ENCODE peak calls at places on chromosome 17, in nine cellular contexts. One of them, this sample, is unnamed.

GRCh38 chr17:81387235-81388060 is 7.8 kb upstream of the BAHCC1 start:
- DNase-seq in GM04504: peak
- DNase-seq in T-helper 2 cell: no peak
- DNase-seq in breast epithelium: no peak
- DNase-seq in astrocyte of the hippocampus: peak
- DNase-seq in uterus: peak
- DNase-seq in kidney epithelial cell: no peak
- DNase-seq in kidney tubule cell: peak
- DNase-seq in stimulated activated CD4-positive, alpha-beta T cell treated with anti-CD3 and anti-CD28 coated beads, Interleukin-4, amount 100 ng/mL, for 24 hours: peak
- DNase-seq in this sample: no peak

GRCh38 chr17:7293131-7293557 is 1.3 kb downstream of the YBX2 start:
- DNase-seq in GM04504: no peak
- DNase-seq in T-helper 2 cell: no peak
- DNase-seq in breast epithelium: no peak
- DNase-seq in astrocyte of the hippocampus: no peak
- DNase-seq in uterus: no peak
- DNase-seq in kidney epithelial cell: no peak
- DNase-seq in kidney tubule cell: peak
- DNase-seq in stimulated activated CD4-positive, alpha-beta T cell treated with anti-CD3 and anti-CD28 coated beads, Interleukin-4, amount 100 ng/mL, for 24 hours: no peak
- DNase-seq in this sample: no peak

GRCh38 chr17:66724581-66725341 is 110.2 kb upstream of the CACNG5 start:
- DNase-seq in GM04504: peak
- DNase-seq in T-helper 2 cell: no peak
- DNase-seq in breast epithelium: no peak
- DNase-seq in astrocyte of the hippocampus: peak
- DNase-seq in uterus: no peak
- DNase-seq in kidney epithelial cell: no peak
- DNase-seq in kidney tubule cell: no peak
- DNase-seq in stimulated activated CD4-positive, alpha-beta T cell treated with anti-CD3 and anti-CD28 coated beads, Interleukin-4, amount 100 ng/mL, for 24 hours: no peak
- DNase-seq in this sample: peak

GRCh38 chr17:70119961-70120360 is 44.9 kb downstream of the KCNJ16 start:
- DNase-seq in GM04504: no peak
- DNase-seq in T-helper 2 cell: no peak
- DNase-seq in breast epithelium: no peak
- DNase-seq in astrocyte of the hippocampus: no peak
- DNase-seq in uterus: no peak
- DNase-seq in kidney epithelial cell: no peak
- DNase-seq in kidney tubule cell: peak
- DNase-seq in stimulated activated CD4-positive, alpha-beta T cell treated with anti-CD3 and anti-CD28 coated beads, Interleukin-4, amount 100 ng/mL, for 24 hours: no peak
- DNase-seq in this sample: no peak

GRCh38 chr17:64964796-64965195 is 45.5 kb upstream of the LRRC37A3 start:
- DNase-seq in GM04504: no peak
- DNase-seq in T-helper 2 cell: no peak
- DNase-seq in breast epithelium: no peak
- DNase-seq in astrocyte of the hippocampus: peak
- DNase-seq in uterus: no peak
- DNase-seq in kidney epithelial cell: no peak
- DNase-seq in kidney tubule cell: peak
- DNase-seq in stimulated activated CD4-positive, alpha-beta T cell treated with anti-CD3 and anti-CD28 coated beads, Interleukin-4, amount 100 ng/mL, for 24 hours: no peak
- DNase-seq in this sample: no peak

GRCh38 chr17:1713878-1714487 is 3.8 kb upstream of the TLCD2 start:
- DNase-seq in GM04504: no peak
- DNase-seq in T-helper 2 cell: no peak
- DNase-seq in breast epithelium: no peak
- DNase-seq in astrocyte of the hippocampus: peak
- DNase-seq in uterus: peak
- DNase-seq in kidney epithelial cell: no peak
- DNase-seq in kidney tubule cell: peak
- DNase-seq in stimulated activated CD4-positive, alpha-beta T cell treated with anti-CD3 and anti-CD28 coated beads, Interleukin-4, amount 100 ng/mL, for 24 hours: no peak
- DNase-seq in this sample: no peak

GRCh38 chr17:58997756-58998553 is 108.7 kb downstream of the TRIM37 start:
- DNase-seq in GM04504: no peak
- DNase-seq in T-helper 2 cell: no peak
- DNase-seq in breast epithelium: no peak
- DNase-seq in astrocyte of the hippocampus: peak
- DNase-seq in uterus: no peak
- DNase-seq in kidney epithelial cell: no peak
- DNase-seq in kidney tubule cell: peak
- DNase-seq in stimulated activated CD4-positive, alpha-beta T cell treated with anti-CD3 and anti-CD28 coated beads, Interleukin-4, amount 100 ng/mL, for 24 hours: no peak
- DNase-seq in this sample: no peak

GRCh38 chr17:2232244-2232638 is 71.3 kb downstream of the SMG6 start:
- DNase-seq in GM04504: peak
- DNase-seq in T-helper 2 cell: no peak
- DNase-seq in breast epithelium: no peak
- DNase-seq in astrocyte of the hippocampus: peak
- DNase-seq in uterus: no peak
- DNase-seq in kidney epithelial cell: no peak
- DNase-seq in kidney tubule cell: peak
- DNase-seq in stimulated activated CD4-positive, alpha-beta T cell treated with anti-CD3 and anti-CD28 coated beads, Interleukin-4, amount 100 ng/mL, for 24 hours: no peak
- DNase-seq in this sample: peak

GRCh38 chr17:17152385-17152784 is 53.7 kb downstream of the PLD6 start:
- DNase-seq in GM04504: no peak
- DNase-seq in T-helper 2 cell: no peak
- DNase-seq in breast epithelium: no peak
- DNase-seq in astrocyte of the hippocampus: peak
- DNase-seq in uterus: no peak
- DNase-seq in kidney epithelial cell: no peak
- DNase-seq in kidney tubule cell: peak
- DNase-seq in stimulated activated CD4-positive, alpha-beta T cell treated with anti-CD3 and anti-CD28 coated beads, Interleukin-4, amount 100 ng/mL, for 24 hours: no peak
- DNase-seq in this sample: no peak